ENCODE peak calls at places on chromosomes 3 and 15, in seven cellular contexts. L is bronchial epithelial cell, P is PC-9, K is SK-N-SH, C is neural progenitor cell, I is progenitor cell of endocrine pancreas, Y is breast epithelium. V is an unnamed sample.

GRCh38 chr3:156888576-156888975 is 62.4 kb downstream of the LEKR1 start:
- DNase-seq in L (no peak), P (no peak), K (no peak), C (no peak), I (no peak), Y (no peak), V (no peak)

GRCh38 chr3:39317571-39318169 is 11.8 kb upstream of the CCR8 start:
- DNase-seq in L (peak; percentile 41), P (no peak), K (no peak), C (no peak), I (no peak), Y (no peak), V (peak; percentile 25)

GRCh38 chr3:109640146-109640652 is 302.9 kb upstream of the DPPA4 start:
- DNase-seq in L (peak; percentile 89), P (no peak), K (no peak), C (no peak), I (no peak), Y (no peak), V (no peak)

GRCh38 chr3:174094671-174095070 is 697.1 kb downstream of the NLGN1 start:
- DNase-seq in L (no peak), P (no peak), K (no peak), C (no peak), I (no peak), Y (no peak), V (no peak)

GRCh38 chr15:42275780-42276395 is 2.7 kb upstream of the TMEM87A start:
- DNase-seq in L (no peak), P (no peak), K (no peak), C (peak; percentile 21), I (no peak), Y (no peak), V (no peak)

GRCh38 chr3:37713820-37714204 is 147.9 kb upstream of the CTDSPL start:
- DNase-seq in L (no peak), P (no peak), K (no peak), C (no peak), I (no peak), Y (no peak), V (no peak)

GRCh38 chr3:87082806-87083440 is 92.0 kb upstream of the VGLL3 start:
- DNase-seq in L (peak; percentile 72), P (peak; percentile 17), K (peak; percentile 30), C (peak; percentile 75), I (no peak), Y (no peak), V (peak; percentile 56)

GRCh38 chr15:96344120-96344705 is 13.7 kb downstream of the NR2F2 start:
- DNase-seq in L (no peak), P (no peak), K (no peak), C (peak; percentile 43), I (no peak), Y (no peak), V (no peak)

GRCh38 chr3:194905696-194906095 is 220.0 kb downstream of the FAM43A start:
- DNase-seq in L (peak; percentile 38), P (no peak), K (no peak), C (no peak), I (no peak), Y (no peak), V (no peak)

GRCh38 chr15:78922527-78922926 is 22.3 kb downstream of the CTSH start:
- DNase-seq in L (no peak), P (no peak), K (no peak), C (no peak), I (no peak), Y (no peak), V (no peak)

GRCh38 chr15:40240619-40241304 is 1.9 kb downstream of the PAK6 start:
- DNase-seq in L (no peak), P (no peak), K (no peak), C (no peak), I (no peak), Y (no peak), V (no peak)

GRCh38 chr15:96392380-96393208 is 62.1 kb downstream of the NR2F2 start:
- DNase-seq in L (no peak), P (no peak), K (no peak), C (peak; percentile 61), I (no peak), Y (no peak), V (no peak)

GRCh38 chr15:95663156-95663831 is 667.2 kb upstream of the NR2F2 start:
- DNase-seq in L (peak; percentile 10), P (no peak), K (no peak), C (no peak), I (no peak), Y (no peak), V (no peak)

GRCh38 chr3:10322355-10322715 is 1.4 kb upstream of the SEC13 start:
- DNase-seq in L (peak; percentile 20), P (peak; percentile 14), K (no peak), C (peak; percentile 30), I (no peak), Y (no peak), V (peak; percentile 24)
- TF ChIP-seq CTCF in L (peak; percentile 39), P (peak; percentile 59), K (peak; percentile 38), C (peak; percentile 44), I (peak; percentile 29), Y (no peak), V (peak; percentile 15)

GRCh38 chr3:127030328-127031045 is 47.6 kb downstream of the PLXNA1 start:
- DNase-seq in L (no peak), P (no peak), K (no peak), C (no peak), I (no peak), Y (no peak), V (no peak)

GRCh38 chr3:127027061-127027735 is 44.3 kb downstream of the PLXNA1 start:
- DNase-seq in L (no peak), P (no peak), K (no peak), C (no peak), I (no peak), Y (no peak), V (no peak)

GRCh38 chr3:127027811-127028548 is 45.1 kb downstream of the PLXNA1 start:
- DNase-seq in L (no peak), P (no peak), K (no peak), C (no peak), I (no peak), Y (no peak), V (no peak)

GRCh38 chr3:127029521-127030327 is 46.8 kb downstream of the PLXNA1 start:
- DNase-seq in L (no peak), P (no peak), K (no peak), C (no peak), I (no peak), Y (no peak), V (no peak)

DNA sequence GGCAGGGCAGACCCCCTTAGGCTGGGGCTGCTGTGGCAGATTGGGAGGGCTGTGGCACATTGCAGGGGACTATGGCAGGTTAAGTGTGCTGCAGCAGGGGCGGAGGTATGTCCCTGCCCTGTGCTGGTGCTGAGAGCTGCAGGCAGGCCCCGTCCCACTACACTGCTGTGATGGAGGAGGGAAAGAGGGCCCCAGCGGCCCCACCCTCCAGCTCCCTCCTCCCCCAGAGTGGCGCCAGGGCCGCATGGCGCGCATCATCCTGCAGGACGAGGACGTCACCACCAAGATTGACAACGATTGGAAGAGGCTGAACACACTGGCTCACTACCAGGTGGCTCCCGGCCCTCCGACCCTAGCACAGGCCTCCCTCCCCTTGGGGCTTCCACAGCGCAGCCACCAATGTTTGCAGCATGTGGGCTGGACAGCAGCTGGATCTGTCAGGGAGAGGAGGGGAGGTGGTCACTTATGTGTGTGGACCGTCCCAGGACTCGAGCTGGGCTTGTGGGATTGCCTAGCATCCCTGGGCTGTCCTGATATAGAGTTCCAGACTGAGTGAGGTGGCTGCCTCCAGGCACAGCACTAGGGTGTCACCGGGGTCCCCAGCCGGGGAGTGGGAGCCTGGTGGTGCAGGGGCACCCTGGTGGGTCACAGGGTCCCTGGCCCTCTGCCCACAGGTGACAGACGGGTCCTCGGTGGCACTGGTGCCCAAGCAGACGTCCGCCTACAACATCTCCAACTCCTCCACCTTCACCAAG is 46.0 kb downstream of the PLXNA1 start:
- DNase-seq in L (no peak), P (no peak), K (no peak), C (no peak), I (no peak), Y (no peak), V (no peak)
- TF ChIP-seq CTCF in L (no peak), P (no peak), K (no peak), C (no peak), I (no peak), Y (no peak), V (no peak)

DNA sequence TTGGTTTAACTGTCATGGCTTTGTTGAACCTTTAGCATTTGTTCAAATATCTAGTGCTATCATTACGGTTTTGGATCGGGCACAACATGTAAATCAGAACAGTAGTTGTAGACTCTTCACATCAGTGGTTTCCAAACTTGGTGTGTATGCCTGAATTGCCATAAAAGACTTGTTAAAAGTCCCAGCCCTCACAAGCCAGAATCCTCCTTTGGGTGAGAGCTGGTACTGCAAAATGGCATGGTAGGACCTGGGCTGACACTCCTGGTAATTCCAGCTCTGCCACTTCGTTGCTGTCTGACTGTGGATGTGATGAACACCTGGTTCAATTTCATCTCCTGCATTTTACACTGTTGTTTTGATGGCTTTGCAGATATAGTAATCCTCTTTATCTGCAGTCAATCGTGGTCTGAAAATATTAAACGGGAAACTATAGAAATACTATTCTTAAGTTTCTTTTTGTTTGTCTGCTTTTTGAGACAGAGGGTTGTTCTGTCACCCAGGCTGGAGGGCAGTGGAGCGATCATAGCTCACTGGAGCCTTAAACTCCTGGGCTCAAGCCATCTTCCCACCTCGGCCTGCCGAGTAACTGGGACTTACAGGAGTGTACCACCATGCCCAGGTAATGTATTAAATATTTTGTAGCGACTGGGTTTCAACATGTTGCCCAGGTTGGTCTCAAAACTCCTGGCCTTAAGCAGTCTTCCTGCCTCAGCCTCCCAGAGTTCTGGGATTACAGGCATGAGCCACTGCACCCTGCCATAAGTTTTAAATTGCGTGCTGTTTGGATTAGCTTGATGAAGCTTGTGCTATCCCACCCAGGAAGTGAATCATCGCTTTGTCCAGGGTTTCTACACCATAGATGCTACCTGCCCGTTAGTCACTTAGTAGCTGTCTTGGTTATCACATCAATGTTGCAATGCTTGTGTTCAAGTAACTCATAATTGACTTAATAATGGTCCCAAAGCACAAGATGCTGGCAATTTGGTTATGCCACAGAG is 61.6 kb downstream of the RAB7A start:
- DNase-seq in L (peak; percentile 100), P (peak; percentile 58), K (peak; percentile 47), C (peak; percentile 57), I (no peak), Y (no peak), V (peak; percentile 79)
- TF ChIP-seq CTCF in L (peak; percentile 62), P (peak; percentile 66), K (peak; percentile 41), C (peak; percentile 42), I (peak; percentile 46), Y (peak; percentile 29), V (peak; percentile 87)

GRCh38 chr3:191388823-191389222 is 58.5 kb upstream of the UTS2B start:
- DNase-seq in L (no peak), P (no peak), K (no peak), C (no peak), I (no peak), Y (no peak), V (no peak)
- TF ChIP-seq CTCF in L (no peak), P (peak; percentile 61), K (peak; percentile 54), C (peak; percentile 7), I (peak; percentile 15), Y (no peak), V (peak; percentile 46)

GRCh38 chr15:74799255-74799842 is 13.3 kb upstream of the LMAN1L start:
- DNase-seq in L (no peak), P (no peak), K (no peak), C (no peak), I (no peak), Y (no peak), V (no peak)
- TF ChIP-seq CTCF in L (no peak), P (no peak), K (no peak), C (no peak), I (no peak), Y (no peak), V (no peak)

DNA sequence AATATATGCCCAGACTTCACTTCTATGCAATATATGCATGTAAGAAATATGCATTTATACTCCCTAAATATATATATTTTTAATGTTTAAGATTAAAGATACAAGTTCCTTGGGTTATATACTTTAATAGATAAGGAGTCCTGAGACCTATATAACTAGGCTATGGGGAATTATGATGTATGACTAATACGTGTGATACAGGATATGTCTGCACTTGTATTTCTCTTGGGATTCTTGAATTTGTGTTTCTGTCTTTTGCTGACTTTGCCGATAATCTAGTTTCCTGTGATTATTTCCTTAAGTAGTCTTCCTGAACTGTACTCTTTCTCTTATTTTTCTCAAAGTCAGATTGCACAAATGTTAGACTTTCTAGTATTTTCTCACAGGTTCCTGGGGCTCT is 109.6 kb downstream of the PIK3CB start:
- DNase-seq in L (peak; percentile 75), P (no peak), K (no peak), C (no peak), I (no peak), Y (no peak), V (no peak)
- TF ChIP-seq CTCF in L (no peak), P (no peak), K (no peak), C (no peak), I (no peak), Y (no peak), V (no peak)

V was measured in Calu3.